ENCODE peak calls at places on chromosomes 7 and 10, in eight cellular contexts. W, P, U, M, S, D, J and Z are unnamed samples.
A peak's percentile ranks its signal among the peaks of the same experiment; 100 is the strongest.

GRCh38 chr7:105849122-105849855 is 27.1 kb downstream of the ATXN7L1 start:
- DNase-seq in W (no peak), P (peak; percentile 25), U (no peak), M (no peak), S (peak; percentile 45), D (no peak), J (no peak), Z (peak; percentile 74)

GRCh38 chr10:33143160-33143728 is 185.2 kb upstream of the ITGB1 start:
- DNase-seq in W (no peak), P (peak; percentile 86), U (no peak), M (no peak), S (no peak), D (no peak), J (peak; percentile 70), Z (no peak)

GRCh38 chr7:121011401-121011800 is 22.9 kb downstream of the CPED1 start:
- DNase-seq in W (no peak), P (no peak), U (no peak), M (no peak), S (no peak), D (no peak), J (no peak), Z (no peak)

GRCh38 chr10:91227576-91227975 is 7.1 kb downstream of the PCGF5 start:
- DNase-seq in W (no peak), P (no peak), U (no peak), M (no peak), S (no peak), D (no peak), J (no peak), Z (no peak)

GRCh38 chr10:102009801-102010425 is 46.1 kb downstream of the ARMH3 start:
- DNase-seq in W (peak; percentile 86), P (peak; percentile 97), U (peak; percentile 81), M (no peak), S (no peak), D (no peak), J (peak; percentile 94), Z (no peak)

GRCh38 chr10:23172846-23173548 is 19.1 kb upstream of the PTF1A start:
- DNase-seq in W (no peak), P (no peak), U (peak; percentile 87), M (no peak), S (no peak), D (no peak), J (no peak), Z (no peak)

GRCh38 chr7:158617737-158618128 is 30.1 kb upstream of the PTPRN2 start:
- DNase-seq in W (no peak), P (peak; percentile 96), U (no peak), M (no peak), S (no peak), D (no peak), J (peak; percentile 43), Z (no peak)

GRCh38 chr10:77037735-77038411 is 599.7 kb downstream of the KCNMA1 start:
- DNase-seq in W (no peak), P (no peak), U (peak; percentile 35), M (no peak), S (no peak), D (no peak), J (no peak), Z (no peak)

GRCh38 chr7:107815254-107815882 is 12.3 kb upstream of the SLC26A3 start:
- DNase-seq in W (no peak), P (no peak), U (no peak), M (no peak), S (no peak), D (no peak), J (no peak), Z (no peak)

GRCh38 chr10:110416776-110417732 is 80.7 kb upstream of the DUSP5 start:
- DNase-seq in W (no peak), P (no peak), U (no peak), M (no peak), S (no peak), D (no peak), J (no peak), Z (no peak)

GRCh38 chr7:136103545-136104268 is 126.5 kb upstream of the MTPN start:
- DNase-seq in W (no peak), P (no peak), U (no peak), M (no peak), S (no peak), D (no peak), J (no peak), Z (no peak)

GRCh38 chr7:13185139-13185538 is 497.7 kb downstream of the ARL4A start:
- DNase-seq in W (no peak), P (no peak), U (no peak), M (no peak), S (no peak), D (no peak), J (no peak), Z (no peak)
- TF ChIP-seq CTCF in W (no peak), P (no peak), U (no peak), M (no peak), S (no peak), D (no peak), J (no peak), Z (no peak)

DNA sequence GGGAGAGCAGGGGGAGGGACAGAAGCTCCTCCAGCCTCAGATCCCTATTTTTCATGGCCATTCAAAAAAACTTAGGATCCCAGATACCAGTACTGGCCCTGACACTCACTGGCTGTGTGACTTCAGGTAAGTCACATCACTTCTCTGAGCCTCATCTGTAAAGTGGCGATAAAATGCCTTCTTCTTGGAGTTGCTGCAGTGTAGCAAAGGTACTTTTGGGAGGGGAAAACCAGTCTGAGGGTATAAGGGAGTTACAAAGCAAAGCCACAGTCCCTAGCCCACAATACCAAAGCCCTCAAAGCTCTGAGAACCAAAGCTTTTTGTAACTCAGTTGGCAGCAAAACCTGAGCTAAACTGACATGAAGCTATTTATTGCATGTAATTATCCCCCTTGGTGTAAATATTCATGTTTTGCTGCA is 43.4 kb upstream of the COL13A1 start:
- DNase-seq in W (no peak), P (no peak), U (no peak), M (no peak), S (no peak), D (no peak), J (no peak), Z (no peak)
- TF ChIP-seq CTCF in W (no peak), P (no peak), U (no peak), M (no peak), S (no peak), D (no peak), J (no peak), Z (no peak)

GRCh38 chr7:6486438-6487183 is 38.9 kb upstream of the DAGLB start:
- DNase-seq in W (no peak), P (no peak), U (no peak), M (no peak), S (no peak), D (no peak), J (no peak), Z (no peak)

GRCh38 chr7:6487184-6487545 is 39.4 kb upstream of the DAGLB start:
- DNase-seq in W (no peak), P (no peak), U (no peak), M (no peak), S (no peak), D (no peak), J (no peak), Z (no peak)

GRCh38 chr7:6494365-6494764 is 46.6 kb upstream of the DAGLB start:
- DNase-seq in W (no peak), P (no peak), U (no peak), M (no peak), S (no peak), D (no peak), J (no peak), Z (no peak)

GRCh38 chr7:6489612-6490011 is 41.9 kb upstream of the DAGLB start:
- DNase-seq in W (no peak), P (no peak), U (no peak), M (no peak), S (no peak), D (no peak), J (no peak), Z (no peak)
- TF ChIP-seq CTCF in W (no peak), P (peak; percentile 4), U (no peak), M (no peak), S (no peak), D (no peak), J (no peak), Z (no peak)

GRCh38 chr10:19663344-19663743 is 152.9 kb upstream of the PLXDC2 start:
- DNase-seq in W (no peak), P (no peak), U (peak; percentile 6), M (no peak), S (no peak), D (no peak), J (no peak), Z (no peak)
- TF ChIP-seq CTCF in W (no peak), P (peak; percentile 23), U (peak; percentile 48), M (no peak), S (no peak), D (no peak), J (no peak), Z (no peak)

DNA sequence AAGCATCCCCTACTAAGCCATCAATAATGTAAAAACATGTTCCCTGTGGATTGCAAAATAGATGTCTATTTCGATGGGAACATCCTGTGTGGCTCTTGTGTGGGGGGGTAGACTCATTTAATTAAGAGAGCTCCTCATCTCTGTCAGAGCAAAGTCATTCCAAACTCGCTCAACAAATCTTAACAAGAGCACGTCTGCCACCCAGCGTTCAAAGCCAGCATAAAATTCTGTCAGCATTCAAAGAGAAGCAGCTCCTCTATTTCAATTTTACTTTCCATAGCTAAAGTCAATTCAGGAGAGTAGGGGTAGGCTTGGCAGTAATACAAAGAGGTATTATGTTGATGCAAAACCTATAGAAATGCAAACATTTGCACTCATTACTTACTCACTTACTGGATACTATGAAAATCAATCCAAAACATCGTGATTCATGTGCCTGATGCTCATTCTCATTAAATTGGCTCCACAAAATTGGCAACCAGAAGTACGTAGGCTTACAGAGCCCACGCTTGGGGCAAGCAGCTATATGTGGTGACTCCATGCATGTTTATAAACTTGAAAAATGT is 114.9 kb downstream of the IPMK start:
- DNase-seq in W (peak; percentile 62), P (peak; percentile 81), U (peak; percentile 73), M (no peak), S (peak; percentile 10), D (peak; percentile 38), J (peak; percentile 68), Z (no peak)
- TF ChIP-seq CTCF in W (peak; percentile 79), P (peak; percentile 80), U (peak; percentile 74), M (peak; percentile 59), S (peak; percentile 33), D (peak; percentile 9), J (peak; percentile 71), Z (peak; percentile 16)

GRCh38 chr10:124267911-124268549 is 150.7 kb downstream of the OAT start:
- DNase-seq in W (no peak), P (no peak), U (no peak), M (no peak), S (no peak), D (no peak), J (no peak), Z (no peak)
- TF ChIP-seq CTCF in W (no peak), P (no peak), U (no peak), M (no peak), S (no peak), D (no peak), J (no peak), Z (no peak)